ENCODE peak calls at places on chromosomes 1 and 21, in seven cellular contexts. One of them, this sample, is unnamed.

GRCh38 chr1:179127163-179127895 is 45.5 kb downstream of the TOR3A start:
- DNase-seq in GM23248: peak; percentile 67
- DNase-seq in keratinocyte: no peak
- DNase-seq in PC-3: peak; percentile 63
- DNase-seq in GM23338: no peak
- DNase-seq in OCI-LY7: no peak
- DNase-seq in fibroblast of lung: peak; percentile 79
- DNase-seq in this sample: no peak

GRCh38 chr21:45262616-45263015 is 25.1 kb downstream of the POFUT2 start:
- DNase-seq in PC-3: no peak
- DNase-seq in OCI-LY7: peak; percentile 37
- DNase-seq in GM23338: no peak
- DNase-seq in keratinocyte: no peak
- DNase-seq in fibroblast of lung: no peak
- DNase-seq in GM23248: no peak
- DNase-seq in this sample: no peak

GRCh38 chr1:43547538-43548072 is 16.9 kb downstream of the PTPRF start:
- DNase-seq in keratinocyte: no peak
- DNase-seq in GM23248: no peak
- DNase-seq in GM23338: no peak
- DNase-seq in OCI-LY7: no peak
- DNase-seq in fibroblast of lung: no peak
- DNase-seq in PC-3: no peak
- DNase-seq in this sample: no peak

GRCh38 chr1:171290611-171291010 is 23.4 kb upstream of the FMO4 start:
- DNase-seq in GM23248: no peak
- DNase-seq in keratinocyte: no peak
- DNase-seq in PC-3: no peak
- DNase-seq in GM23338: no peak
- DNase-seq in fibroblast of lung: no peak
- DNase-seq in OCI-LY7: no peak
- DNase-seq in this sample: no peak

GRCh38 chr1:238690415-238690814 is 696.0 kb upstream of the CHRM3 start:
- DNase-seq in PC-3: peak; percentile 16
- DNase-seq in fibroblast of lung: peak; percentile 22
- DNase-seq in OCI-LY7: no peak
- DNase-seq in GM23338: no peak
- DNase-seq in keratinocyte: no peak
- DNase-seq in GM23248: peak; percentile 29
- DNase-seq in this sample: no peak

GRCh38 chr1:15027515-15027948 is 126.0 kb upstream of the TMEM51 start:
- DNase-seq in PC-3: peak; percentile 73
- DNase-seq in OCI-LY7: peak; percentile 49
- DNase-seq in GM23338: peak; percentile 82
- DNase-seq in fibroblast of lung: peak; percentile 59
- DNase-seq in keratinocyte: no peak
- DNase-seq in GM23248: peak; percentile 80
- DNase-seq in this sample: peak; percentile 68

GRCh38 chr1:111471012-111471411 is 2.8 kb upstream of the C1orf162 start:
- DNase-seq in keratinocyte: no peak
- DNase-seq in OCI-LY7: peak; percentile 78
- DNase-seq in GM23248: no peak
- DNase-seq in fibroblast of lung: no peak
- DNase-seq in GM23338: no peak
- DNase-seq in PC-3: no peak
- DNase-seq in this sample: no peak

GRCh38 chr1:24349891-24350290 is 30.7 kb downstream of the GRHL3 start:
- DNase-seq in PC-3: peak; percentile 58
- DNase-seq in fibroblast of lung: peak; percentile 70
- DNase-seq in GM23338: no peak
- DNase-seq in GM23248: peak; percentile 57
- DNase-seq in OCI-LY7: no peak
- DNase-seq in keratinocyte: no peak
- DNase-seq in this sample: no peak

GRCh38 chr1:203669739-203670138 is 43.1 kb downstream of the ATP2B4 start:
- DNase-seq in PC-3: peak; percentile 84
- DNase-seq in keratinocyte: no peak
- DNase-seq in fibroblast of lung: peak; percentile 79
- DNase-seq in OCI-LY7: no peak
- DNase-seq in GM23338: no peak
- DNase-seq in GM23248: peak; percentile 81
- DNase-seq in this sample: no peak

GRCh38 chr1:1775364-1776226 is 2.7 kb downstream of the NADK start:
- DNase-seq in PC-3: peak; percentile 9
- DNase-seq in OCI-LY7: peak; percentile 74
- DNase-seq in fibroblast of lung: no peak
- DNase-seq in GM23338: peak; percentile 25
- DNase-seq in GM23248: no peak
- DNase-seq in keratinocyte: no peak
- DNase-seq in this sample: no peak

GRCh38 chr1:65049941-65050713 is 83.8 kb upstream of the JAK1 start:
- DNase-seq in GM23248: no peak
- DNase-seq in PC-3: no peak
- DNase-seq in GM23338: no peak
- DNase-seq in fibroblast of lung: no peak
- DNase-seq in OCI-LY7: no peak
- DNase-seq in keratinocyte: no peak
- DNase-seq in this sample: no peak

GRCh38 chr1:213985181-213986019 is 2.4 kb upstream of the PROX1 start:
- DNase-seq in GM23338: peak; percentile 65
- DNase-seq in OCI-LY7: no peak
- DNase-seq in keratinocyte: no peak
- DNase-seq in PC-3: no peak
- DNase-seq in fibroblast of lung: no peak
- DNase-seq in GM23248: no peak
- DNase-seq in this sample: no peak

GRCh38 chr1:155983191-155984023 is 5.1 kb upstream of the ARHGEF2 start:
- DNase-seq in PC-3: peak; percentile 70
- DNase-seq in fibroblast of lung: peak; percentile 96
- DNase-seq in GM23248: peak; percentile 95
- DNase-seq in keratinocyte: peak; percentile 61
- DNase-seq in GM23338: peak; percentile 74
- DNase-seq in OCI-LY7: peak; percentile 85
- DNase-seq in this sample: peak; percentile 62

GRCh38 chr1:37438971-37439671 is 35.3 kb upstream of the ZC3H12A start:
- DNase-seq in GM23338: no peak
- DNase-seq in fibroblast of lung: no peak
- DNase-seq in OCI-LY7: no peak
- DNase-seq in GM23248: no peak
- DNase-seq in keratinocyte: no peak
- DNase-seq in PC-3: no peak
- DNase-seq in this sample: no peak

GRCh38 chr1:153190373-153190772 is 12.9 kb upstream of the LELP1 start:
- DNase-seq in keratinocyte: no peak
- DNase-seq in PC-3: peak; percentile 56
- DNase-seq in GM23248: peak; percentile 5
- DNase-seq in fibroblast of lung: no peak
- DNase-seq in GM23338: peak; percentile 58
- DNase-seq in OCI-LY7: no peak
- DNase-seq in this sample: no peak

GRCh38 chr21:45870851-45871615 is 110.5 kb upstream of the COL6A1 start:
- DNase-seq in OCI-LY7: no peak
- DNase-seq in GM23338: no peak
- DNase-seq in PC-3: no peak
- DNase-seq in GM23248: no peak
- DNase-seq in fibroblast of lung: no peak
- DNase-seq in keratinocyte: no peak
- DNase-seq in this sample: no peak

GRCh38 chr1:10519016-10519417 is 44.3 kb downstream of the PEX14 start:
- DNase-seq in keratinocyte: no peak
- DNase-seq in PC-3: no peak
- DNase-seq in GM23248: no peak
- DNase-seq in OCI-LY7: no peak
- DNase-seq in GM23338: peak; percentile 65
- DNase-seq in fibroblast of lung: no peak
- DNase-seq in this sample: no peak

GRCh38 chr1:182552527-182552926 is 36.5 kb downstream of the RNASEL start:
- DNase-seq in fibroblast of lung: no peak
- DNase-seq in OCI-LY7: no peak
- DNase-seq in keratinocyte: no peak
- DNase-seq in GM23338: no peak
- DNase-seq in GM23248: peak; percentile 26
- DNase-seq in PC-3: no peak
- DNase-seq in this sample: no peak

GRCh38 chr1:164725401-164725800 is 166.4 kb downstream of the PBX1 start:
- DNase-seq in keratinocyte: no peak
- DNase-seq in PC-3: no peak
- DNase-seq in GM23338: no peak
- DNase-seq in GM23248: peak; percentile 76
- DNase-seq in OCI-LY7: no peak
- DNase-seq in fibroblast of lung: no peak
- DNase-seq in this sample: no peak

GRCh38 chr1:230711245-230711644 is 2.7 kb downstream of the AGT start:
- DNase-seq in PC-3: no peak
- DNase-seq in OCI-LY7: no peak
- DNase-seq in fibroblast of lung: peak; percentile 33
- DNase-seq in keratinocyte: no peak
- DNase-seq in GM23248: no peak
- DNase-seq in GM23338: no peak
- DNase-seq in this sample: no peak

GRCh38 chr21:46581780-46582307 is 23.0 kb downstream of the S100B start:
- DNase-seq in keratinocyte: no peak
- DNase-seq in GM23338: no peak
- DNase-seq in OCI-LY7: no peak
- DNase-seq in GM23248: no peak
- DNase-seq in fibroblast of lung: no peak
- DNase-seq in PC-3: no peak
- DNase-seq in this sample: no peak

GRCh38 chr1:198588845-198589244 is 48.4 kb upstream of the ATP6V1G3 start:
- DNase-seq in GM23248: no peak
- DNase-seq in fibroblast of lung: no peak
- DNase-seq in GM23338: no peak
- DNase-seq in PC-3: no peak
- DNase-seq in keratinocyte: no peak
- DNase-seq in OCI-LY7: no peak
- DNase-seq in this sample: no peak

DNA sequence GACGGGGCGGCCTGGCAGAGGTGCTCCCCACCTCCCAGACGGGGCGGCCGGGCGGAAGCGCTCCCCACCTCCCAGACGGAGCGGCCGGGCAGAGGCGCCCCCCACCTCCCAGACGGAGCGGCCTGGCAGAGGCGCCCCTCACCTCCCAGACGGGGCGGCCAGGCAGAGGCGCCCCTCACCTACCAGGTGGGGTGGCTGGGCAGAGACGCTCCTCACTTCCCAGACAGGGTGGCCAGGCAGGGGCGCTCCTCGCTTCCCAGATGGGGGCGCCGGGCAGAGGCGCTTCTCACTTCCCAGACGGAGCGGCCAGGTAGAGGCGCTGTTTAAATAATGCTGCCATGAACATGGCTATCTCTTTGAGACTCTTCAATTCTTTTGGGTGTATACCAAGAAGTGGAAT is 43.7 kb upstream of the ATP6V1G3 start:
- DNase-seq in GM23338: peak; percentile 4
- DNase-seq in GM23248: no peak
- DNase-seq in keratinocyte: no peak
- DNase-seq in OCI-LY7: no peak
- DNase-seq in PC-3: no peak
- DNase-seq in fibroblast of lung: no peak
- DNase-seq in this sample: no peak
- H3K4me2 ChIP-seq in GM23338: no peak overlapping the region
- H3K4me2 ChIP-seq in GM23248: no peak overlapping the region
- H3K4me2 ChIP-seq in keratinocyte: no peak overlapping the region
- H3K4me2 ChIP-seq in OCI-LY7: no peak overlapping the region
- H3K4me2 ChIP-seq in PC-3: no peak overlapping the region
- H3K4me2 ChIP-seq in fibroblast of lung: no peak overlapping the region
- H3K4me2 ChIP-seq in this sample: no peak overlapping the region

DNA sequence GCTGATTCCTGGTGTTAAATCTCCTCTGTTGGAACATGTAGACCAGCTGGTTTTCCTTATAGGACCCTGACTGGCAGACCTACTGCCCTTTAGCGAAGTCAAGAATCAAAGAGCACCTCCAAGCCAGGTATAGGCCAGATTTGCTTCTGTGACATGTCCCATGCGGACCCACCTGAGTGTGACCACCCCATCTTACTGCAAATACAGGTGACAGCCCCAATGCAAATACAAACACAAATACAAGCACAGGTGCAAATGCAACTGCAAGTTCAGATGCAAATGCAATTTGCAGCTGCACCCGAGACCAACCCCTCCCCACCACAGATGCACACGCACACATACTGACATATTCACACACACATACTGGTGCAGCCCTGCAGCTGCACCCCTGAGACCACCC is 72.3 kb downstream of the SIK1 start:
- DNase-seq in fibroblast of lung: no peak
- DNase-seq in GM23338: no peak
- DNase-seq in PC-3: no peak
- DNase-seq in OCI-LY7: peak; percentile 72
- DNase-seq in keratinocyte: no peak
- DNase-seq in GM23248: no peak
- DNase-seq in this sample: no peak
- H2AFZ ChIP-seq in fibroblast of lung: no peak overlapping the region
- H2AFZ ChIP-seq in GM23338: no peak overlapping the region
- H2AFZ ChIP-seq in PC-3: no peak overlapping the region
- H2AFZ ChIP-seq in OCI-LY7: no peak overlapping the region
- H2AFZ ChIP-seq in keratinocyte: no peak overlapping the region
- H2AFZ ChIP-seq in GM23248: no peak overlapping the region
- H2AFZ ChIP-seq in this sample: no peak overlapping the region

DNA sequence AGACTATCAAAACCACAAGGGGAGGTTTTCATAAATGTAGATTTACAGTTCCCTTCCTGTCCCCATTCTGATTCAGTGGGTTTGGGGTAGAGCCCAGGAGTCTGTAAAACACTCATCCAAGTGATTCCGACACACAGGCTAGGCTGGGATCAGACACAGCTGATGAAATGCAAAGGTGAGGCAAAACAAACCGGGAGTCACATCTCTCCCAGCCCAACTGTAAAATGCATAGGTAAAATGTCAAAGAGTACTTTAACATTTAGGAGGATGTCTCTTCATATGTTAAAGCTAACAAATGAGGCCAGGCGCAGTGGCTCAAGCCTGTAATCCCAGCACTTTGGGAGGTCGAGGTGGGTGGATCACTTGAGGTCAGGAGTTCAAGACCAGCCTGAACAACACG is 45.0 kb downstream of the ZNF281 start:
- DNase-seq in PC-3: peak; percentile 83
- DNase-seq in fibroblast of lung: peak; percentile 77
- DNase-seq in GM23338: peak; percentile 89
- DNase-seq in OCI-LY7: no peak
- DNase-seq in keratinocyte: no peak
- DNase-seq in GM23248: peak; percentile 81
- DNase-seq in this sample: no peak
- H3K4me1 ChIP-seq in PC-3: peaks cover 52% of the 10 kb centered on the region
- H3K4me1 ChIP-seq in fibroblast of lung: peaks cover 8% of the 10 kb centered on the region
- H3K4me1 ChIP-seq in GM23338: peaks cover 62% of the 10 kb centered on the region
- H3K4me1 ChIP-seq in OCI-LY7: peaks cover 43% of the 10 kb centered on the region
- H3K4me1 ChIP-seq in keratinocyte: peaks cover 12% of the 10 kb centered on the region
- H3K4me1 ChIP-seq in GM23248: peaks cover 70% of the 10 kb centered on the region
- H3K4me1 ChIP-seq in this sample: peaks cover 42% of the 10 kb centered on the region

GRCh38 chr1:28437260-28437923 is 67.9 kb downstream of the PHACTR4 start:
- DNase-seq in keratinocyte: no peak
- DNase-seq in OCI-LY7: no peak
- DNase-seq in GM23248: peak; percentile 86
- DNase-seq in fibroblast of lung: peak; percentile 85
- DNase-seq in PC-3: peak; percentile 71
- DNase-seq in GM23338: no peak
- DNase-seq in this sample: peak; percentile 36
- H3K4me2 ChIP-seq in keratinocyte: peak overlapping the region; percentile 72
- H3K4me2 ChIP-seq in OCI-LY7: no peak overlapping the region
- H3K4me2 ChIP-seq in GM23248: peak overlapping the region; percentile 66
- H3K4me2 ChIP-seq in fibroblast of lung: peak overlapping the region; percentile 44
- H3K4me2 ChIP-seq in PC-3: peak overlapping the region; percentile 87
- H3K4me2 ChIP-seq in GM23338: peak overlapping the region; percentile 42
- H3K4me2 ChIP-seq in this sample: peak overlapping the region; percentile 82

This sample was measured in PC-9.